ENCODE peak calls at places on chromosomes 6 and 20, in nine cellular contexts. F is tibial artery; K is effector memory CD4-positive, alpha-beta T cell; Y is tibial nerve; J is fibroblast of lung; V is right atrium auricular region; E is CD8-positive, alpha-beta memory T cell; Q is uterus; H is GM12878. N is an unnamed sample. For H3K4me1 and H3K27me3, the result is how much of the 10 kb centered on the place peaks cover.

GRCh38 chr6:3233321-3233720 is 5.9 kb upstream of the TUBB2B start:
- DNase-seq in F (no peak), K (no peak), Y (no peak), J (no peak), V (no peak), E (no peak), Q (no peak), H (no peak), N (no peak)

GRCh38 chr6:56951049-56951816 is 3.7 kb upstream of the BEND6 start:
- DNase-seq in F (no peak), K (no peak), Y (no peak), J (peak), V (no peak), E (no peak), Q (no peak), H (no peak), N (no peak)

GRCh38 chr6:24583463-24584389 is 62.3 kb downstream of the KIAA0319 start:
- DNase-seq in F (peak), K (peak), Y (peak), J (peak), V (peak), E (peak), Q (peak), H (peak), N (peak)

GRCh38 chr6:46113370-46113769 is 16.4 kb upstream of the ENPP4 start:
- DNase-seq in F (no peak), K (no peak), Y (no peak), J (no peak), V (no peak), E (no peak), Q (no peak), H (no peak), N (no peak)

GRCh38 chr6:81204741-81205140 is 547.7 kb downstream of the TENT5A start:
- DNase-seq in F (no peak), K (no peak), Y (no peak), J (peak), V (no peak), E (no peak), Q (no peak), H (no peak), N (no peak)

GRCh38 chr6:133062702-133063319 is 178.3 kb upstream of the EYA4 start:
- DNase-seq in F (no peak), K (no peak), Y (no peak), J (no peak), V (no peak), E (no peak), Q (no peak), H (no peak), N (no peak)

GRCh38 chr20:23399568-23400241 is 21.6 kb downstream of the NAPB start:
- DNase-seq in F (no peak), K (no peak), Y (no peak), J (peak), V (no peak), E (no peak), Q (no peak), H (no peak), N (no peak)

GRCh38 chr20:52731086-52731485 is 241.1 kb upstream of the TSHZ2 start:
- DNase-seq in F (no peak), K (no peak), Y (no peak), J (no peak), V (no peak), E (no peak), Q (no peak), H (no peak), N (no peak)

GRCh38 chr6:165245287-165245686 is 64.1 kb downstream of the C6orf118 start:
- DNase-seq in F (no peak), K (no peak), Y (no peak), J (peak), V (no peak), E (no peak), Q (no peak), H (no peak), N (peak)

GRCh38 chr6:2614155-2614554 is 136.6 kb downstream of the MYLK4 start:
- DNase-seq in F (no peak), K (no peak), Y (no peak), J (no peak), V (no peak), E (no peak), Q (no peak), H (no peak), N (no peak)

GRCh38 chr20:21166801-21167200 is 40.9 kb downstream of the KIZ start:
- DNase-seq in F (no peak), K (no peak), Y (no peak), J (no peak), V (no peak), E (no peak), Q (no peak), H (no peak), N (no peak)

GRCh38 chr6:108594640-108595039 is 33.9 kb downstream of the FOXO3 start:
- DNase-seq in F (peak), K (no peak), Y (no peak), J (no peak), V (no peak), E (no peak), Q (no peak), H (no peak), N (no peak)

GRCh38 chr20:2221933-2222332 is 73.9 kb upstream of the TGM3 start:
- DNase-seq in F (no peak), K (no peak), Y (no peak), J (no peak), V (no peak), E (no peak), Q (no peak), H (no peak), N (no peak)

DNA sequence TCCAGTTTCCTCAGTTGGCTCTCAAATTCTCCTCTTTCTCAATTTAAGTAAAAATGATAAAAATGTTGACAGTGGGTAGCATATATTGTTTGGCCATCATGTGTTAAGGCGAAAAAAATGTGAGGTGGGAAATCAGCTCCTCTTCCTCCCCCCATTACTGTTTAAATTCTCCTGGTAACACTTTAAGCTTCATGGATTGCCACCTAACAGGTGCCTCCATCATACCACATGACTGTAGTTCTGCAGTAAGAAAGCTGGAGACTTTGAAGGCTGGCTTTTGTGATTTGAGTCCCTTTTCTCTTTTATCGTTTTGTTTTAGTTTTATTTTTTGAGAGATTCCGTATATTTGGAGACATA is 1.2 kb downstream of the ZFAND3 start:
- DNase-seq in F (no peak), K (no peak), Y (no peak), J (no peak), V (no peak), E (no peak), Q (no peak), H (no peak), N (no peak)
- H3K4me1 ChIP-seq in F (under half), K (under half), Y (half or more), J (under half), V (under half), E (under half), Q (under half), H (under half), N (under half)

GRCh38 chr20:62591591-62591990 is 50.7 kb upstream of the SLCO4A1 start:
- DNase-seq in F (no peak), K (no peak), Y (no peak), J (no peak), V (no peak), E (no peak), Q (no peak), H (no peak), N (no peak)

GRCh38 chr20:62591122-62591468 is 51.2 kb upstream of the SLCO4A1 start:
- DNase-seq in F (no peak), K (no peak), Y (no peak), J (no peak), V (no peak), E (no peak), Q (no peak), H (no peak), N (no peak)

GRCh38 chr20:62590301-62591121 is 51.8 kb upstream of the SLCO4A1 start:
- DNase-seq in F (no peak), K (no peak), Y (no peak), J (peak), V (no peak), E (no peak), Q (no peak), H (no peak), N (no peak)

GRCh38 chr20:62593616-62594015 is 48.7 kb upstream of the SLCO4A1 start:
- DNase-seq in F (no peak), K (no peak), Y (no peak), J (no peak), V (no peak), E (no peak), Q (no peak), H (no peak), N (no peak)

DNA sequence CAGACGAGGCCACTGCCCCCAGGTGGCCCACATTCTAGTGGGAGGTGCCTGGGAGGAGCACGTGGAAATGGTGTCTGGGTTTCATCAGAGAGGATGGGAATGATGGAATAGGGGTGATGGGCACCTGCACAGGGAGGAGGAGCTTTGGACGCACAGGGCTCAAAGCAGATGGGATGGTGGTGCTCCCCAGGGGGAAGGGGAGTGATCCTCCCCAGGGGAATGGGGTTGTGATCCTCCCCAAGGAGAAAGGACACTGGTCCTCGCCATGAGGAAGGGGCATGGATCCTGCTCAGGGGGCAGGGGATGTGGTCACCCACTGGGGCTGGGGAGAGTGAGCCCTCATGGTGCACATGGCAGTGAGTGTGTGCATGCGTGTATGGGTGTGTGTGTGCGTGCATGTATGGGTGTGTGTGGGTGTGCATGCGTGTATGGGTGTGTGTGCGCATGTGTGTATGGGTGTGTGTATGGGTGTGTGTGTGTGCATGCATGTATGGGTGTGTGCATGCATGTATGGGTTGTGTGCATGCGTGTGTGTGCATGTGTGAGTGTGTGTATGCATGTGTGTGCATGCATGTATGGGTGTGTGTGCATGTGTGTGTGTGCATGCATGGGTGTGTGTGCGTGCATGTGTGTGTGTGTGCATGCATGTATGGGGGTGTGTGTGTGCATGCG is 49.7 kb upstream of the SLCO4A1 start:
- DNase-seq in F (no peak), K (no peak), Y (no peak), J (no peak), V (no peak), E (no peak), Q (no peak), H (no peak), N (no peak)
- H3K27me3 ChIP-seq in F (half or more), K (under half), Y (half or more), J (under half), V (under half), E (under half), Q (under half), H (under half), N (under half)

DNA sequence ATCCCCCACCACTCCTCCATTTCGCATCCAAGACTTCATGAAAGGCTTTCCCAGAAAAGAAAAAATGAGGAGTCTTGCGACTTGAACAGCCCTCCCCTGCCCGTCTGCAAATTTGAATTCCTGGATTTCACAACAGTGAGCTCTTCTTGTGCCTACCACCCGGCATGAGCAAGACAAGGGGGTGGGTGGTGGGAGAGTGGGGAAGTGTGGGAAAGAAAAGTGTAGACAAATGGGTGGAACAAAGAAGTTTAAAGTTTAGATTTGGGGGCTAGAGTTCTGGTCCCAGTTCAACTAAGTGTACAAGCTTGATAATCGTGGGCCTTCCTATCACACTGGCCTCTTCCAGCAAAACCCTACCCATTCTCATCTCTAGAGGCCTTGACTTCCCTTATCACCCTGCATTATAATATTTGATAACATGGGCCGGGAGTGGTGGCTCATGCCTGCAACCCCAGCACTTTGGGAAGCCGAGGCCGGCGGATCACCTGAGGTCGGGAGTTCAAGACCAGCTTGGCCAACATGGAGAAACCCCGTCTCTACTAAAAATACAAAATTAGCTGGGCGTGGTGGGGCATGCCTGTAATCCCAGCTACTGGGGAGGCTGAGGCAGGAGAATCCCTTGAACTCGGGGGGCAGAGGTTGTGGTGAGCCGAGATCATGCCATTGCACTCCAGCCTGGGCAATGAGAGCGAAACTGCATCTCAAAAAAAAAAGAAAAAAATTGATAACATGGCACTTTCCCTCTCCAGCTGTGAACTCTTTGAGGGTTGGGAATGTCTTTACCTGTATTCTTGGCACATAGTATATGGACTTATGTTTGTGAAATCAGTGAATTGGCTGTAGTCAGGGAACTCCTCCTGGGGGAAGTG is 654 bp upstream of the C6orf47 start:
- DNase-seq in F (no peak), K (no peak), Y (no peak), J (peak), V (no peak), E (no peak), Q (no peak), H (no peak), N (no peak)
- H3K4me1 ChIP-seq in F (half or more), K (half or more), Y (half or more), J (under half), V (under half), E (half or more), Q (under half), H (under half), N (under half)

GRCh38 chr6:137519629-137520176 is 25.5 kb upstream of the OLIG3 start:
- DNase-seq in F (no peak), K (no peak), Y (no peak), J (no peak), V (no peak), E (no peak), Q (no peak), H (no peak), N (no peak)

GRCh38 chr6:137522399-137522798 is 28.2 kb upstream of the OLIG3 start:
- DNase-seq in F (no peak), K (no peak), Y (no peak), J (no peak), V (no peak), E (no peak), Q (no peak), H (no peak), N (no peak)

GRCh38 chr6:137517404-137517803 is 23.2 kb upstream of the OLIG3 start:
- DNase-seq in F (no peak), K (no peak), Y (no peak), J (no peak), V (no peak), E (no peak), Q (no peak), H (no peak), N (no peak)

GRCh38 chr6:137520520-137520919 is 26.3 kb upstream of the OLIG3 start:
- DNase-seq in F (no peak), K (no peak), Y (no peak), J (no peak), V (no peak), E (no peak), Q (no peak), H (no peak), N (no peak)

DNA sequence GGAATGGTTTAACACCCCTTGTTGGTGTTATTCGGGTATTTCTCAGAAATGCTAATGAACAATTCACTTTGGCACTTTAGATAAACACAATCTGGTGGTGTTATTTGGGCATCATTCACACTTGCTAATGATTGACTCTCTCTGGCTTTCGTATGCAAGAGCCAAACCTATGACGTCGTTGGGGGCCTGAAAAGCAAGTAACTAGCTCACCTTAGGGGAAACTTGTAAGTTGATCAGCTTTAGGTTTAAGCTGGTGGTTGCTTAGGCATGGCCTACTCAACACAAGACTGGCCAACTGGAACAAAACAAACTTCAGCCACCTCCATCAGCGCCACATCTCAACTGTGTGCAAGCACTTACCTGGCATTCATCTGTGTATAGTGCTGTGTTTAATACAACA is 24.4 kb upstream of the OLIG3 start:
- DNase-seq in F (no peak), K (no peak), Y (no peak), J (no peak), V (no peak), E (no peak), Q (no peak), H (no peak), N (no peak)
- H3K27me3 ChIP-seq in F (under half), K (under half), Y (half or more), J (under half), V (under half), E (under half), Q (under half), H (under half), N (under half)

DNA sequence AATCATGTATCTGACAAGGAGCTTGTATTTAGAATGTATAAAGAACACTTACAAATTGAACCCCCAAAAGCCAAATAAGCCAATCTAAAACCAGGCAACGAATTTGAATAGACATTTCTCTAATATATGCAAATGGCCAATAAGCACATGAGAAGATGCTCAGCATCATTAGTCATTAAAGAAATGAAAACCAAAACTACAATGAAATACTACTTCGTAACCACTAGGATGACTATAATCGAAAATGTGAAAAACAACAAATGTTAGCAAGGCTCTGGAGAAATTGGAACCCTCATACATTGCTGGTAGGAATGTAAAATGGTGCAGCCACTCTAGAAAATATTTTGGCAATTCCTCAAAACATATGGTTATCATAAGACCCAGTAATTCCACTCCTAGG is 105.8 kb upstream of the TOP1 start:
- DNase-seq in F (no peak), K (no peak), Y (no peak), J (no peak), V (no peak), E (no peak), Q (no peak), H (no peak), N (no peak)
- H3K4me1 ChIP-seq in F (under half), K (under half), Y (under half), J (under half), V (under half), E (under half), Q (under half), H (under half), N (under half)

DNA sequence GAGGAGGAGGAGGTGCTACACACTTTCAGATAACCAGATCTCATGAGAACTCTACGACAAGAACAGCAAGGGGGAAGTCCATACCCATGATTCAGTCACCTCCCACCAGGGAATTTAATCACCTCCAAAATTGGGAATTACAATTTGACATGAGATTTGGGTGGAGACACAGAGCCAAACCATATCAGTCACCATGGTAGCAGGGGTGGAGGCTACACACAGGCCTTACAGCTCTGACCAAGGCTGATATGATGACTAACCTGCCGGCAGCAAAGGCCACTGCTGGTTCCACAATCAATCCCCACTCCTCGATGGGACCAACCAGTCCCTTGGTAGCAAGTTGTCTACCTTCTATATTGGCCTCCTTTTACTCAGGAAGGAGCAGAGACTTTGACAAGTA is 13.6 kb upstream of the RBM24 start:
- DNase-seq in F (no peak), K (no peak), Y (no peak), J (peak), V (no peak), E (no peak), Q (no peak), H (no peak), N (no peak)
- H3K27me3 ChIP-seq in F (under half), K (under half), Y (under half), J (under half), V (under half), E (under half), Q (under half), H (under half), N (under half)

DNA sequence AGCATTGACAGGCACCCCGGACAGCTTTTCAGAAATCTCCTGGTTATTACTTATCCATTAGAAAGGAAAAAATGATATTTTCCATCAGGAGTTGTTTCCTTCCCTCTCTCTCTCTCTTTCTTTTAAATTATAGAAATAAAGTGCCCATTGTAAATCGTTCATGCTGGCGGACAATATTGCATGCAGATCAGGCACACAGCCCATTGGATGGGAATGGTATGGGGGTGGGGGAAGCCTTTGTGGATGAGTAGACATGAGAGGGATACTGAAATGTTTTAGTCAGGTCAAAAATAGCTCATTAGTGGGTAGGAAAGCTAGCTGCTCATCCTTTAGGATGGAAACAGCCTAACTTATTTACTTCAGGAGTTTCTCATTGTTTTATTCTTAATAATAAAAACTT is 764.9 kb upstream of the MMS22L start:
- DNase-seq in F (no peak), K (no peak), Y (no peak), J (no peak), V (no peak), E (no peak), Q (no peak), H (no peak), N (no peak)
- H3K4me1 ChIP-seq in F (under half), K (under half), Y (under half), J (under half), V (under half), E (under half), Q (under half), H (under half), N (under half)

GRCh38 chr20:49320460-49320859 is 42.6 kb upstream of the ZNFX1 start:
- DNase-seq in F (no peak), K (no peak), Y (no peak), J (peak), V (no peak), E (no peak), Q (no peak), H (no peak), N (peak)
- H3K27me3 ChIP-seq in F (under half), K (under half), Y (half or more), J (half or more), V (under half), E (under half), Q (under half), H (under half), N (half or more)